ENCODE peak calls at places on chromosomes 16 and 17, in ten cellular contexts. One of them, this sample, is unnamed.

GRCh38 chr16:87410958-87411357 is 18.8 kb downstream of the MAP1LC3B start:
- DNase-seq in kidney: no peak
- DNase-seq in stimulated activated CD4-positive, alpha-beta T cell treated with anti-CD3 and anti-CD28 coated beads, Interleukin-15, amount 100 ng/mL, for 24 hours: no peak
- DNase-seq in T-helper 17 cell: no peak
- DNase-seq in activated naive CD4-positive, alpha-beta T cell treated with anti-CD3 and anti-CD28 coated beads, Interleukin-2, amount 10 ng/mL, durations not matched to agents 7 days and 5 days: no peak
- DNase-seq in stimulated activated CD8-positive, alpha-beta memory T cell treated with anti-CD3 and anti-CD28 coated beads, Interleukin-15, amount 100 ng/mL, for 24 hours: no peak
- DNase-seq in ACHN: no peak
- DNase-seq in CD8-positive, alpha-beta T cell: no peak
- DNase-seq in OCI-LY7: no peak
- DNase-seq in fibroblast of lung: no peak
- DNase-seq in this sample: no peak

GRCh38 chr17:37844158-37844976 is 79.8 kb upstream of the TBC1D3K start:
- DNase-seq in kidney: peak
- DNase-seq in stimulated activated CD4-positive, alpha-beta T cell treated with anti-CD3 and anti-CD28 coated beads, Interleukin-15, amount 100 ng/mL, for 24 hours: peak
- DNase-seq in T-helper 17 cell: peak
- DNase-seq in activated naive CD4-positive, alpha-beta T cell treated with anti-CD3 and anti-CD28 coated beads, Interleukin-2, amount 10 ng/mL, durations not matched to agents 7 days and 5 days: peak
- DNase-seq in stimulated activated CD8-positive, alpha-beta memory T cell treated with anti-CD3 and anti-CD28 coated beads, Interleukin-15, amount 100 ng/mL, for 24 hours: no peak
- DNase-seq in ACHN: no peak
- DNase-seq in CD8-positive, alpha-beta T cell: peak
- DNase-seq in OCI-LY7: peak
- DNase-seq in fibroblast of lung: peak
- DNase-seq in this sample: peak

GRCh38 chr17:66863820-66864219 is 28.9 kb downstream of the CACNG5 start:
- DNase-seq in kidney: no peak
- DNase-seq in stimulated activated CD4-positive, alpha-beta T cell treated with anti-CD3 and anti-CD28 coated beads, Interleukin-15, amount 100 ng/mL, for 24 hours: no peak
- DNase-seq in T-helper 17 cell: no peak
- DNase-seq in activated naive CD4-positive, alpha-beta T cell treated with anti-CD3 and anti-CD28 coated beads, Interleukin-2, amount 10 ng/mL, durations not matched to agents 7 days and 5 days: no peak
- DNase-seq in stimulated activated CD8-positive, alpha-beta memory T cell treated with anti-CD3 and anti-CD28 coated beads, Interleukin-15, amount 100 ng/mL, for 24 hours: no peak
- DNase-seq in ACHN: no peak
- DNase-seq in CD8-positive, alpha-beta T cell: no peak
- DNase-seq in OCI-LY7: no peak
- DNase-seq in fibroblast of lung: no peak
- DNase-seq in this sample: no peak

GRCh38 chr17:65121916-65122821 is 15.0 kb upstream of the RGS9 start:
- DNase-seq in kidney: no peak
- DNase-seq in stimulated activated CD4-positive, alpha-beta T cell treated with anti-CD3 and anti-CD28 coated beads, Interleukin-15, amount 100 ng/mL, for 24 hours: peak
- DNase-seq in T-helper 17 cell: no peak
- DNase-seq in activated naive CD4-positive, alpha-beta T cell treated with anti-CD3 and anti-CD28 coated beads, Interleukin-2, amount 10 ng/mL, durations not matched to agents 7 days and 5 days: peak
- DNase-seq in stimulated activated CD8-positive, alpha-beta memory T cell treated with anti-CD3 and anti-CD28 coated beads, Interleukin-15, amount 100 ng/mL, for 24 hours: no peak
- DNase-seq in ACHN: no peak
- DNase-seq in CD8-positive, alpha-beta T cell: no peak
- DNase-seq in OCI-LY7: peak
- DNase-seq in fibroblast of lung: no peak
- DNase-seq in this sample: no peak

GRCh38 chr16:1819611-1820010 is 7.0 kb downstream of the HAGH start:
- DNase-seq in kidney: no peak
- DNase-seq in stimulated activated CD4-positive, alpha-beta T cell treated with anti-CD3 and anti-CD28 coated beads, Interleukin-15, amount 100 ng/mL, for 24 hours: no peak
- DNase-seq in T-helper 17 cell: no peak
- DNase-seq in activated naive CD4-positive, alpha-beta T cell treated with anti-CD3 and anti-CD28 coated beads, Interleukin-2, amount 10 ng/mL, durations not matched to agents 7 days and 5 days: no peak
- DNase-seq in stimulated activated CD8-positive, alpha-beta memory T cell treated with anti-CD3 and anti-CD28 coated beads, Interleukin-15, amount 100 ng/mL, for 24 hours: no peak
- DNase-seq in ACHN: no peak
- DNase-seq in CD8-positive, alpha-beta T cell: no peak
- DNase-seq in OCI-LY7: no peak
- DNase-seq in fibroblast of lung: no peak
- DNase-seq in this sample: no peak

GRCh38 chr16:703406-703805 is 2.2 kb downstream of the FBXL16 start:
- DNase-seq in kidney: no peak
- DNase-seq in stimulated activated CD4-positive, alpha-beta T cell treated with anti-CD3 and anti-CD28 coated beads, Interleukin-15, amount 100 ng/mL, for 24 hours: no peak
- DNase-seq in T-helper 17 cell: no peak
- DNase-seq in activated naive CD4-positive, alpha-beta T cell treated with anti-CD3 and anti-CD28 coated beads, Interleukin-2, amount 10 ng/mL, durations not matched to agents 7 days and 5 days: no peak
- DNase-seq in stimulated activated CD8-positive, alpha-beta memory T cell treated with anti-CD3 and anti-CD28 coated beads, Interleukin-15, amount 100 ng/mL, for 24 hours: no peak
- DNase-seq in ACHN: no peak
- DNase-seq in CD8-positive, alpha-beta T cell: no peak
- DNase-seq in OCI-LY7: no peak
- DNase-seq in fibroblast of lung: no peak
- DNase-seq in this sample: no peak

GRCh38 chr17:48384164-48384563 is 45.9 kb downstream of the SKAP1 start:
- DNase-seq in kidney: no peak
- DNase-seq in stimulated activated CD4-positive, alpha-beta T cell treated with anti-CD3 and anti-CD28 coated beads, Interleukin-15, amount 100 ng/mL, for 24 hours: no peak
- DNase-seq in T-helper 17 cell: no peak
- DNase-seq in activated naive CD4-positive, alpha-beta T cell treated with anti-CD3 and anti-CD28 coated beads, Interleukin-2, amount 10 ng/mL, durations not matched to agents 7 days and 5 days: no peak
- DNase-seq in stimulated activated CD8-positive, alpha-beta memory T cell treated with anti-CD3 and anti-CD28 coated beads, Interleukin-15, amount 100 ng/mL, for 24 hours: no peak
- DNase-seq in ACHN: no peak
- DNase-seq in CD8-positive, alpha-beta T cell: no peak
- DNase-seq in OCI-LY7: no peak
- DNase-seq in fibroblast of lung: no peak
- DNase-seq in this sample: no peak

GRCh38 chr17:68886401-68886800 is 68.8 kb downstream of the ABCA8 start:
- DNase-seq in kidney: no peak
- DNase-seq in stimulated activated CD4-positive, alpha-beta T cell treated with anti-CD3 and anti-CD28 coated beads, Interleukin-15, amount 100 ng/mL, for 24 hours: no peak
- DNase-seq in T-helper 17 cell: no peak
- DNase-seq in activated naive CD4-positive, alpha-beta T cell treated with anti-CD3 and anti-CD28 coated beads, Interleukin-2, amount 10 ng/mL, durations not matched to agents 7 days and 5 days: no peak
- DNase-seq in stimulated activated CD8-positive, alpha-beta memory T cell treated with anti-CD3 and anti-CD28 coated beads, Interleukin-15, amount 100 ng/mL, for 24 hours: no peak
- DNase-seq in ACHN: no peak
- DNase-seq in CD8-positive, alpha-beta T cell: no peak
- DNase-seq in OCI-LY7: no peak
- DNase-seq in fibroblast of lung: no peak
- DNase-seq in this sample: no peak

GRCh38 chr16:12646490-12647274 is 157.0 kb downstream of the CPPED1 start:
- DNase-seq in kidney: no peak
- DNase-seq in stimulated activated CD4-positive, alpha-beta T cell treated with anti-CD3 and anti-CD28 coated beads, Interleukin-15, amount 100 ng/mL, for 24 hours: peak
- DNase-seq in T-helper 17 cell: no peak
- DNase-seq in activated naive CD4-positive, alpha-beta T cell treated with anti-CD3 and anti-CD28 coated beads, Interleukin-2, amount 10 ng/mL, durations not matched to agents 7 days and 5 days: peak
- DNase-seq in stimulated activated CD8-positive, alpha-beta memory T cell treated with anti-CD3 and anti-CD28 coated beads, Interleukin-15, amount 100 ng/mL, for 24 hours: no peak
- DNase-seq in ACHN: no peak
- DNase-seq in CD8-positive, alpha-beta T cell: no peak
- DNase-seq in OCI-LY7: no peak
- DNase-seq in fibroblast of lung: peak
- DNase-seq in this sample: no peak

GRCh38 chr16:57952909-57953308 is 18.0 kb downstream of the CNGB1 start:
- DNase-seq in kidney: no peak
- DNase-seq in stimulated activated CD4-positive, alpha-beta T cell treated with anti-CD3 and anti-CD28 coated beads, Interleukin-15, amount 100 ng/mL, for 24 hours: no peak
- DNase-seq in T-helper 17 cell: no peak
- DNase-seq in activated naive CD4-positive, alpha-beta T cell treated with anti-CD3 and anti-CD28 coated beads, Interleukin-2, amount 10 ng/mL, durations not matched to agents 7 days and 5 days: no peak
- DNase-seq in stimulated activated CD8-positive, alpha-beta memory T cell treated with anti-CD3 and anti-CD28 coated beads, Interleukin-15, amount 100 ng/mL, for 24 hours: no peak
- DNase-seq in ACHN: no peak
- DNase-seq in CD8-positive, alpha-beta T cell: no peak
- DNase-seq in OCI-LY7: no peak
- DNase-seq in fibroblast of lung: no peak
- DNase-seq in this sample: no peak

GRCh38 chr17:36673637-36674277 is 72.4 kb downstream of the MRM1 start:
- DNase-seq in kidney: no peak
- DNase-seq in stimulated activated CD4-positive, alpha-beta T cell treated with anti-CD3 and anti-CD28 coated beads, Interleukin-15, amount 100 ng/mL, for 24 hours: no peak
- DNase-seq in T-helper 17 cell: no peak
- DNase-seq in activated naive CD4-positive, alpha-beta T cell treated with anti-CD3 and anti-CD28 coated beads, Interleukin-2, amount 10 ng/mL, durations not matched to agents 7 days and 5 days: peak
- DNase-seq in stimulated activated CD8-positive, alpha-beta memory T cell treated with anti-CD3 and anti-CD28 coated beads, Interleukin-15, amount 100 ng/mL, for 24 hours: no peak
- DNase-seq in ACHN: no peak
- DNase-seq in CD8-positive, alpha-beta T cell: no peak
- DNase-seq in OCI-LY7: no peak
- DNase-seq in fibroblast of lung: no peak
- DNase-seq in this sample: no peak

GRCh38 chr16:30087181-30087898 is 4.4 kb downstream of the TBX6 start:
- DNase-seq in kidney: no peak
- DNase-seq in stimulated activated CD4-positive, alpha-beta T cell treated with anti-CD3 and anti-CD28 coated beads, Interleukin-15, amount 100 ng/mL, for 24 hours: no peak
- DNase-seq in T-helper 17 cell: no peak
- DNase-seq in activated naive CD4-positive, alpha-beta T cell treated with anti-CD3 and anti-CD28 coated beads, Interleukin-2, amount 10 ng/mL, durations not matched to agents 7 days and 5 days: no peak
- DNase-seq in stimulated activated CD8-positive, alpha-beta memory T cell treated with anti-CD3 and anti-CD28 coated beads, Interleukin-15, amount 100 ng/mL, for 24 hours: no peak
- DNase-seq in ACHN: no peak
- DNase-seq in CD8-positive, alpha-beta T cell: no peak
- DNase-seq in OCI-LY7: no peak
- DNase-seq in fibroblast of lung: no peak
- DNase-seq in this sample: no peak

GRCh38 chr16:55443855-55444254 is 35.1 kb upstream of the MMP2 start:
- DNase-seq in kidney: no peak
- DNase-seq in stimulated activated CD4-positive, alpha-beta T cell treated with anti-CD3 and anti-CD28 coated beads, Interleukin-15, amount 100 ng/mL, for 24 hours: no peak
- DNase-seq in T-helper 17 cell: no peak
- DNase-seq in activated naive CD4-positive, alpha-beta T cell treated with anti-CD3 and anti-CD28 coated beads, Interleukin-2, amount 10 ng/mL, durations not matched to agents 7 days and 5 days: no peak
- DNase-seq in stimulated activated CD8-positive, alpha-beta memory T cell treated with anti-CD3 and anti-CD28 coated beads, Interleukin-15, amount 100 ng/mL, for 24 hours: no peak
- DNase-seq in ACHN: no peak
- DNase-seq in CD8-positive, alpha-beta T cell: no peak
- DNase-seq in OCI-LY7: no peak
- DNase-seq in fibroblast of lung: no peak
- DNase-seq in this sample: no peak

GRCh38 chr16:49858200-49859129 is 2.6 kb upstream of the ZNF423 start:
- DNase-seq in kidney: peak
- DNase-seq in stimulated activated CD4-positive, alpha-beta T cell treated with anti-CD3 and anti-CD28 coated beads, Interleukin-15, amount 100 ng/mL, for 24 hours: peak
- DNase-seq in T-helper 17 cell: no peak
- DNase-seq in activated naive CD4-positive, alpha-beta T cell treated with anti-CD3 and anti-CD28 coated beads, Interleukin-2, amount 10 ng/mL, durations not matched to agents 7 days and 5 days: peak
- DNase-seq in stimulated activated CD8-positive, alpha-beta memory T cell treated with anti-CD3 and anti-CD28 coated beads, Interleukin-15, amount 100 ng/mL, for 24 hours: no peak
- DNase-seq in ACHN: peak
- DNase-seq in CD8-positive, alpha-beta T cell: no peak
- DNase-seq in OCI-LY7: no peak
- DNase-seq in fibroblast of lung: peak
- DNase-seq in this sample: no peak

GRCh38 chr17:51540151-51540550 is 279.8 kb downstream of the UTP18 start:
- DNase-seq in kidney: no peak
- DNase-seq in stimulated activated CD4-positive, alpha-beta T cell treated with anti-CD3 and anti-CD28 coated beads, Interleukin-15, amount 100 ng/mL, for 24 hours: no peak
- DNase-seq in T-helper 17 cell: no peak
- DNase-seq in activated naive CD4-positive, alpha-beta T cell treated with anti-CD3 and anti-CD28 coated beads, Interleukin-2, amount 10 ng/mL, durations not matched to agents 7 days and 5 days: peak
- DNase-seq in stimulated activated CD8-positive, alpha-beta memory T cell treated with anti-CD3 and anti-CD28 coated beads, Interleukin-15, amount 100 ng/mL, for 24 hours: no peak
- DNase-seq in ACHN: no peak
- DNase-seq in CD8-positive, alpha-beta T cell: no peak
- DNase-seq in OCI-LY7: no peak
- DNase-seq in fibroblast of lung: no peak
- DNase-seq in this sample: no peak

GRCh38 chr17:78920528-78920927 is 4.7 kb downstream of the TIMP2 start:
- DNase-seq in kidney: no peak
- DNase-seq in stimulated activated CD4-positive, alpha-beta T cell treated with anti-CD3 and anti-CD28 coated beads, Interleukin-15, amount 100 ng/mL, for 24 hours: no peak
- DNase-seq in T-helper 17 cell: no peak
- DNase-seq in activated naive CD4-positive, alpha-beta T cell treated with anti-CD3 and anti-CD28 coated beads, Interleukin-2, amount 10 ng/mL, durations not matched to agents 7 days and 5 days: no peak
- DNase-seq in stimulated activated CD8-positive, alpha-beta memory T cell treated with anti-CD3 and anti-CD28 coated beads, Interleukin-15, amount 100 ng/mL, for 24 hours: no peak
- DNase-seq in ACHN: no peak
- DNase-seq in CD8-positive, alpha-beta T cell: no peak
- DNase-seq in OCI-LY7: no peak
- DNase-seq in fibroblast of lung: no peak
- DNase-seq in this sample: no peak

GRCh38 chr16:25023541-25023940 is 8.4 kb upstream of the ARHGAP17 start:
- DNase-seq in kidney: no peak
- DNase-seq in stimulated activated CD4-positive, alpha-beta T cell treated with anti-CD3 and anti-CD28 coated beads, Interleukin-15, amount 100 ng/mL, for 24 hours: no peak
- DNase-seq in T-helper 17 cell: no peak
- DNase-seq in activated naive CD4-positive, alpha-beta T cell treated with anti-CD3 and anti-CD28 coated beads, Interleukin-2, amount 10 ng/mL, durations not matched to agents 7 days and 5 days: no peak
- DNase-seq in stimulated activated CD8-positive, alpha-beta memory T cell treated with anti-CD3 and anti-CD28 coated beads, Interleukin-15, amount 100 ng/mL, for 24 hours: no peak
- DNase-seq in ACHN: no peak
- DNase-seq in CD8-positive, alpha-beta T cell: no peak
- DNase-seq in OCI-LY7: no peak
- DNase-seq in fibroblast of lung: no peak
- DNase-seq in this sample: no peak

GRCh38 chr16:11350531-11351335 is 5.5 kb downstream of the RMI2 start:
- DNase-seq in kidney: no peak
- DNase-seq in stimulated activated CD4-positive, alpha-beta T cell treated with anti-CD3 and anti-CD28 coated beads, Interleukin-15, amount 100 ng/mL, for 24 hours: no peak
- DNase-seq in T-helper 17 cell: no peak
- DNase-seq in activated naive CD4-positive, alpha-beta T cell treated with anti-CD3 and anti-CD28 coated beads, Interleukin-2, amount 10 ng/mL, durations not matched to agents 7 days and 5 days: no peak
- DNase-seq in stimulated activated CD8-positive, alpha-beta memory T cell treated with anti-CD3 and anti-CD28 coated beads, Interleukin-15, amount 100 ng/mL, for 24 hours: no peak
- DNase-seq in ACHN: no peak
- DNase-seq in CD8-positive, alpha-beta T cell: no peak
- DNase-seq in OCI-LY7: no peak
- DNase-seq in fibroblast of lung: peak
- DNase-seq in this sample: no peak

GRCh38 chr17:491086-492014 is 138.7 kb upstream of the RPH3AL start:
- DNase-seq in kidney: peak
- DNase-seq in stimulated activated CD4-positive, alpha-beta T cell treated with anti-CD3 and anti-CD28 coated beads, Interleukin-15, amount 100 ng/mL, for 24 hours: peak
- DNase-seq in T-helper 17 cell: peak
- DNase-seq in activated naive CD4-positive, alpha-beta T cell treated with anti-CD3 and anti-CD28 coated beads, Interleukin-2, amount 10 ng/mL, durations not matched to agents 7 days and 5 days: peak
- DNase-seq in stimulated activated CD8-positive, alpha-beta memory T cell treated with anti-CD3 and anti-CD28 coated beads, Interleukin-15, amount 100 ng/mL, for 24 hours: no peak
- DNase-seq in ACHN: no peak
- DNase-seq in CD8-positive, alpha-beta T cell: no peak
- DNase-seq in OCI-LY7: peak
- DNase-seq in fibroblast of lung: peak
- DNase-seq in this sample: peak

GRCh38 chr16:49378238-49378637 is 4.6 kb downstream of the C16orf78 start:
- DNase-seq in kidney: no peak
- DNase-seq in stimulated activated CD4-positive, alpha-beta T cell treated with anti-CD3 and anti-CD28 coated beads, Interleukin-15, amount 100 ng/mL, for 24 hours: no peak
- DNase-seq in T-helper 17 cell: no peak
- DNase-seq in activated naive CD4-positive, alpha-beta T cell treated with anti-CD3 and anti-CD28 coated beads, Interleukin-2, amount 10 ng/mL, durations not matched to agents 7 days and 5 days: no peak
- DNase-seq in stimulated activated CD8-positive, alpha-beta memory T cell treated with anti-CD3 and anti-CD28 coated beads, Interleukin-15, amount 100 ng/mL, for 24 hours: no peak
- DNase-seq in ACHN: no peak
- DNase-seq in CD8-positive, alpha-beta T cell: no peak
- DNase-seq in OCI-LY7: no peak
- DNase-seq in fibroblast of lung: no peak
- DNase-seq in this sample: no peak

GRCh38 chr17:29697371-29697770 is 74.7 kb upstream of the CORO6 start:
- DNase-seq in kidney: no peak
- DNase-seq in stimulated activated CD4-positive, alpha-beta T cell treated with anti-CD3 and anti-CD28 coated beads, Interleukin-15, amount 100 ng/mL, for 24 hours: no peak
- DNase-seq in T-helper 17 cell: no peak
- DNase-seq in activated naive CD4-positive, alpha-beta T cell treated with anti-CD3 and anti-CD28 coated beads, Interleukin-2, amount 10 ng/mL, durations not matched to agents 7 days and 5 days: no peak
- DNase-seq in stimulated activated CD8-positive, alpha-beta memory T cell treated with anti-CD3 and anti-CD28 coated beads, Interleukin-15, amount 100 ng/mL, for 24 hours: no peak
- DNase-seq in ACHN: no peak
- DNase-seq in CD8-positive, alpha-beta T cell: no peak
- DNase-seq in OCI-LY7: no peak
- DNase-seq in fibroblast of lung: no peak
- DNase-seq in this sample: no peak

GRCh38 chr16:87924041-87924851 is 12.1 kb downstream of the CA5A start:
- DNase-seq in kidney: no peak
- DNase-seq in stimulated activated CD4-positive, alpha-beta T cell treated with anti-CD3 and anti-CD28 coated beads, Interleukin-15, amount 100 ng/mL, for 24 hours: no peak
- DNase-seq in T-helper 17 cell: no peak
- DNase-seq in activated naive CD4-positive, alpha-beta T cell treated with anti-CD3 and anti-CD28 coated beads, Interleukin-2, amount 10 ng/mL, durations not matched to agents 7 days and 5 days: no peak
- DNase-seq in stimulated activated CD8-positive, alpha-beta memory T cell treated with anti-CD3 and anti-CD28 coated beads, Interleukin-15, amount 100 ng/mL, for 24 hours: no peak
- DNase-seq in ACHN: peak
- DNase-seq in CD8-positive, alpha-beta T cell: no peak
- DNase-seq in OCI-LY7: no peak
- DNase-seq in fibroblast of lung: no peak
- DNase-seq in this sample: no peak